ENCODE peak calls at places on chromosomes 3 and 15, in nine cellular contexts. One of them, this sample, is unnamed. For H3K4me1 and H3K36me3, the result is how much of the 10 kb centered on the place peaks cover.

GRCh38 chr3:14646589-14647413 is 4.8 kb upstream of the CCDC174 start:
- DNase-seq in Peyer's patch: no peak
- DNase-seq in psoas muscle: no peak
- DNase-seq in tibial artery: no peak
- DNase-seq in sigmoid colon: no peak
- DNase-seq in heart left ventricle: no peak
- DNase-seq in CD8-positive, alpha-beta memory T cell: no peak
- DNase-seq in mesendoderm: peak
- DNase-seq in heart right ventricle: no peak
- DNase-seq in this sample: no peak

GRCh38 chr3:196991581-196992460 is 23.2 kb upstream of the PIGZ start:
- DNase-seq in Peyer's patch: peak
- DNase-seq in psoas muscle: no peak
- DNase-seq in tibial artery: no peak
- DNase-seq in sigmoid colon: peak
- DNase-seq in heart left ventricle: no peak
- DNase-seq in CD8-positive, alpha-beta memory T cell: no peak
- DNase-seq in mesendoderm: no peak
- DNase-seq in heart right ventricle: no peak
- DNase-seq in this sample: no peak

GRCh38 chr15:59303641-59304433 is 68.8 kb downstream of the MYO1E start:
- DNase-seq in Peyer's patch: no peak
- DNase-seq in psoas muscle: no peak
- DNase-seq in tibial artery: no peak
- DNase-seq in sigmoid colon: no peak
- DNase-seq in heart left ventricle: no peak
- DNase-seq in CD8-positive, alpha-beta memory T cell: no peak
- DNase-seq in mesendoderm: no peak
- DNase-seq in heart right ventricle: no peak
- DNase-seq in this sample: no peak

GRCh38 chr15:91228391-91228790 is 128.3 kb downstream of the SV2B start:
- DNase-seq in Peyer's patch: no peak
- DNase-seq in psoas muscle: no peak
- DNase-seq in tibial artery: no peak
- DNase-seq in sigmoid colon: no peak
- DNase-seq in heart left ventricle: no peak
- DNase-seq in CD8-positive, alpha-beta memory T cell: no peak
- DNase-seq in mesendoderm: no peak
- DNase-seq in heart right ventricle: no peak
- DNase-seq in this sample: no peak

GRCh38 chr3:127693336-127693843 is 20.6 kb downstream of the ABTB1 start:
- DNase-seq in Peyer's patch: no peak
- DNase-seq in psoas muscle: peak
- DNase-seq in tibial artery: no peak
- DNase-seq in sigmoid colon: no peak
- DNase-seq in heart left ventricle: no peak
- DNase-seq in CD8-positive, alpha-beta memory T cell: no peak
- DNase-seq in mesendoderm: no peak
- DNase-seq in heart right ventricle: no peak
- DNase-seq in this sample: no peak

GRCh38 chr3:169945313-169945712 is 21.3 kb upstream of the SEC62 start:
- DNase-seq in Peyer's patch: no peak
- DNase-seq in psoas muscle: no peak
- DNase-seq in tibial artery: peak
- DNase-seq in sigmoid colon: no peak
- DNase-seq in heart left ventricle: no peak
- DNase-seq in CD8-positive, alpha-beta memory T cell: peak
- DNase-seq in mesendoderm: no peak
- DNase-seq in heart right ventricle: no peak
- DNase-seq in this sample: no peak

GRCh38 chr3:4614070-4614469 is 120.9 kb downstream of the ITPR1 start:
- DNase-seq in Peyer's patch: no peak
- DNase-seq in psoas muscle: no peak
- DNase-seq in tibial artery: no peak
- DNase-seq in sigmoid colon: no peak
- DNase-seq in heart left ventricle: no peak
- DNase-seq in CD8-positive, alpha-beta memory T cell: no peak
- DNase-seq in mesendoderm: no peak
- DNase-seq in heart right ventricle: no peak
- DNase-seq in this sample: no peak

GRCh38 chr3:168096210-168096795 is 579 bp upstream of the GOLIM4 start:
- DNase-seq in Peyer's patch: no peak
- DNase-seq in psoas muscle: peak
- DNase-seq in tibial artery: no peak
- DNase-seq in sigmoid colon: no peak
- DNase-seq in heart left ventricle: peak
- DNase-seq in CD8-positive, alpha-beta memory T cell: no peak
- DNase-seq in mesendoderm: peak
- DNase-seq in heart right ventricle: no peak
- DNase-seq in this sample: no peak

GRCh38 chr3:16484216-16484615 is 29.3 kb downstream of the RFTN1 start:
- DNase-seq in Peyer's patch: no peak
- DNase-seq in psoas muscle: no peak
- DNase-seq in tibial artery: no peak
- DNase-seq in sigmoid colon: peak
- DNase-seq in heart left ventricle: no peak
- DNase-seq in CD8-positive, alpha-beta memory T cell: no peak
- DNase-seq in mesendoderm: no peak
- DNase-seq in heart right ventricle: no peak
- DNase-seq in this sample: no peak

GRCh38 chr15:74202461-74203401 is at the start of gene STRA6:
- DNase-seq in Peyer's patch: no peak
- DNase-seq in psoas muscle: no peak
- DNase-seq in tibial artery: no peak
- DNase-seq in sigmoid colon: no peak
- DNase-seq in heart left ventricle: no peak
- DNase-seq in CD8-positive, alpha-beta memory T cell: no peak
- DNase-seq in mesendoderm: peak
- DNase-seq in heart right ventricle: no peak
- DNase-seq in this sample: no peak

GRCh38 chr3:149808209-149808829 is 4.7 kb upstream of the RNF13 start:
- DNase-seq in Peyer's patch: peak
- DNase-seq in psoas muscle: peak
- DNase-seq in tibial artery: peak
- DNase-seq in sigmoid colon: peak
- DNase-seq in heart left ventricle: peak
- DNase-seq in CD8-positive, alpha-beta memory T cell: peak
- DNase-seq in mesendoderm: peak
- DNase-seq in heart right ventricle: peak
- DNase-seq in this sample: peak

GRCh38 chr15:81297147-81297572 is 26.8 kb downstream of the STARD5 start:
- DNase-seq in Peyer's patch: no peak
- DNase-seq in psoas muscle: no peak
- DNase-seq in tibial artery: no peak
- DNase-seq in sigmoid colon: no peak
- DNase-seq in heart left ventricle: no peak
- DNase-seq in CD8-positive, alpha-beta memory T cell: no peak
- DNase-seq in mesendoderm: no peak
- DNase-seq in heart right ventricle: no peak
- DNase-seq in this sample: no peak

GRCh38 chr3:113698891-113699465 is 2.5 kb upstream of the USF3 start:
- DNase-seq in Peyer's patch: peak
- DNase-seq in psoas muscle: no peak
- DNase-seq in tibial artery: no peak
- DNase-seq in sigmoid colon: no peak
- DNase-seq in heart left ventricle: no peak
- DNase-seq in CD8-positive, alpha-beta memory T cell: peak
- DNase-seq in mesendoderm: peak
- DNase-seq in heart right ventricle: peak
- DNase-seq in this sample: peak

GRCh38 chr3:30456263-30456662 is 150.1 kb upstream of the TGFBR2 start:
- DNase-seq in Peyer's patch: no peak
- DNase-seq in psoas muscle: no peak
- DNase-seq in tibial artery: no peak
- DNase-seq in sigmoid colon: no peak
- DNase-seq in heart left ventricle: no peak
- DNase-seq in CD8-positive, alpha-beta memory T cell: peak
- DNase-seq in mesendoderm: no peak
- DNase-seq in heart right ventricle: no peak
- DNase-seq in this sample: no peak

GRCh38 chr3:184719709-184720108 is 7.8 kb upstream of the MAGEF1 start:
- DNase-seq in Peyer's patch: no peak
- DNase-seq in psoas muscle: no peak
- DNase-seq in tibial artery: no peak
- DNase-seq in sigmoid colon: no peak
- DNase-seq in heart left ventricle: no peak
- DNase-seq in CD8-positive, alpha-beta memory T cell: no peak
- DNase-seq in mesendoderm: no peak
- DNase-seq in heart right ventricle: no peak
- DNase-seq in this sample: no peak

GRCh38 chr3:184717608-184717995 is 5.7 kb upstream of the MAGEF1 start:
- DNase-seq in Peyer's patch: no peak
- DNase-seq in psoas muscle: no peak
- DNase-seq in tibial artery: no peak
- DNase-seq in sigmoid colon: no peak
- DNase-seq in heart left ventricle: no peak
- DNase-seq in CD8-positive, alpha-beta memory T cell: no peak
- DNase-seq in mesendoderm: no peak
- DNase-seq in heart right ventricle: no peak
- DNase-seq in this sample: no peak

GRCh38 chr3:184716652-184717607 is 5.1 kb upstream of the MAGEF1 start:
- DNase-seq in Peyer's patch: no peak
- DNase-seq in psoas muscle: no peak
- DNase-seq in tibial artery: peak
- DNase-seq in sigmoid colon: no peak
- DNase-seq in heart left ventricle: no peak
- DNase-seq in CD8-positive, alpha-beta memory T cell: no peak
- DNase-seq in mesendoderm: peak
- DNase-seq in heart right ventricle: no peak
- DNase-seq in this sample: no peak

GRCh38 chr3:184715943-184716651 is 4.2 kb upstream of the MAGEF1 start:
- DNase-seq in Peyer's patch: no peak
- DNase-seq in psoas muscle: no peak
- DNase-seq in tibial artery: no peak
- DNase-seq in sigmoid colon: no peak
- DNase-seq in heart left ventricle: no peak
- DNase-seq in CD8-positive, alpha-beta memory T cell: no peak
- DNase-seq in mesendoderm: no peak
- DNase-seq in heart right ventricle: no peak
- DNase-seq in this sample: no peak

GRCh38 chr3:184718431-184718830 is 6.6 kb upstream of the MAGEF1 start:
- DNase-seq in Peyer's patch: no peak
- DNase-seq in psoas muscle: no peak
- DNase-seq in tibial artery: no peak
- DNase-seq in sigmoid colon: no peak
- DNase-seq in heart left ventricle: no peak
- DNase-seq in CD8-positive, alpha-beta memory T cell: no peak
- DNase-seq in mesendoderm: peak
- DNase-seq in heart right ventricle: no peak
- DNase-seq in this sample: no peak
- H3K27ac ChIP-seq in Peyer's patch: no peak
- H3K27ac ChIP-seq in psoas muscle: no peak
- H3K27ac ChIP-seq in tibial artery: no peak
- H3K27ac ChIP-seq in sigmoid colon: no peak
- H3K27ac ChIP-seq in heart left ventricle: no peak
- H3K27ac ChIP-seq in CD8-positive, alpha-beta memory T cell: no peak
- H3K27ac ChIP-seq in mesendoderm: no peak
- H3K27ac ChIP-seq in heart right ventricle: no peak
- H3K27ac ChIP-seq in this sample: no peak

GRCh38 chr3:115401891-115402501 is 221.3 kb upstream of the GAP43 start:
- DNase-seq in Peyer's patch: no peak
- DNase-seq in psoas muscle: no peak
- DNase-seq in tibial artery: no peak
- DNase-seq in sigmoid colon: no peak
- DNase-seq in heart left ventricle: no peak
- DNase-seq in CD8-positive, alpha-beta memory T cell: no peak
- DNase-seq in mesendoderm: no peak
- DNase-seq in heart right ventricle: no peak
- DNase-seq in this sample: no peak

GRCh38 chr3:115402651-115403050 is 220.7 kb upstream of the GAP43 start:
- DNase-seq in Peyer's patch: no peak
- DNase-seq in psoas muscle: no peak
- DNase-seq in tibial artery: no peak
- DNase-seq in sigmoid colon: no peak
- DNase-seq in heart left ventricle: no peak
- DNase-seq in CD8-positive, alpha-beta memory T cell: no peak
- DNase-seq in mesendoderm: no peak
- DNase-seq in heart right ventricle: no peak
- DNase-seq in this sample: no peak

GRCh38 chr3:115403791-115404190 is 219.5 kb upstream of the GAP43 start:
- DNase-seq in Peyer's patch: no peak
- DNase-seq in psoas muscle: no peak
- DNase-seq in tibial artery: no peak
- DNase-seq in sigmoid colon: no peak
- DNase-seq in heart left ventricle: no peak
- DNase-seq in CD8-positive, alpha-beta memory T cell: no peak
- DNase-seq in mesendoderm: peak
- DNase-seq in heart right ventricle: no peak
- DNase-seq in this sample: no peak

GRCh38 chr3:115399751-115400150 is 223.6 kb upstream of the GAP43 start:
- DNase-seq in Peyer's patch: no peak
- DNase-seq in psoas muscle: no peak
- DNase-seq in tibial artery: no peak
- DNase-seq in sigmoid colon: no peak
- DNase-seq in heart left ventricle: no peak
- DNase-seq in CD8-positive, alpha-beta memory T cell: no peak
- DNase-seq in mesendoderm: peak
- DNase-seq in heart right ventricle: no peak
- DNase-seq in this sample: no peak

GRCh38 chr3:115401298-115401697 is 222.0 kb upstream of the GAP43 start:
- DNase-seq in Peyer's patch: no peak
- DNase-seq in psoas muscle: no peak
- DNase-seq in tibial artery: no peak
- DNase-seq in sigmoid colon: no peak
- DNase-seq in heart left ventricle: no peak
- DNase-seq in CD8-positive, alpha-beta memory T cell: no peak
- DNase-seq in mesendoderm: peak
- DNase-seq in heart right ventricle: no peak
- DNase-seq in this sample: no peak
- H3K4me1 ChIP-seq in Peyer's patch: under half
- H3K4me1 ChIP-seq in psoas muscle: under half
- H3K4me1 ChIP-seq in tibial artery: under half
- H3K4me1 ChIP-seq in sigmoid colon: under half
- H3K4me1 ChIP-seq in heart left ventricle: under half
- H3K4me1 ChIP-seq in CD8-positive, alpha-beta memory T cell: under half
- H3K4me1 ChIP-seq in mesendoderm: under half
- H3K4me1 ChIP-seq in heart right ventricle: under half
- H3K4me1 ChIP-seq in this sample: under half

GRCh38 chr3:183038764-183039163 is 58.4 kb upstream of the DCUN1D1 start:
- DNase-seq in Peyer's patch: no peak
- DNase-seq in psoas muscle: no peak
- DNase-seq in tibial artery: no peak
- DNase-seq in sigmoid colon: no peak
- DNase-seq in heart left ventricle: no peak
- DNase-seq in CD8-positive, alpha-beta memory T cell: no peak
- DNase-seq in mesendoderm: no peak
- DNase-seq in heart right ventricle: no peak
- DNase-seq in this sample: no peak
- H3K36me3 ChIP-seq in Peyer's patch: half or more
- H3K36me3 ChIP-seq in psoas muscle: under half
- H3K36me3 ChIP-seq in tibial artery: under half
- H3K36me3 ChIP-seq in sigmoid colon: under half
- H3K36me3 ChIP-seq in heart left ventricle: half or more
- H3K36me3 ChIP-seq in CD8-positive, alpha-beta memory T cell: under half
- H3K36me3 ChIP-seq in mesendoderm: under half
- H3K36me3 ChIP-seq in heart right ventricle: under half
- H3K36me3 ChIP-seq in this sample: under half

DNA sequence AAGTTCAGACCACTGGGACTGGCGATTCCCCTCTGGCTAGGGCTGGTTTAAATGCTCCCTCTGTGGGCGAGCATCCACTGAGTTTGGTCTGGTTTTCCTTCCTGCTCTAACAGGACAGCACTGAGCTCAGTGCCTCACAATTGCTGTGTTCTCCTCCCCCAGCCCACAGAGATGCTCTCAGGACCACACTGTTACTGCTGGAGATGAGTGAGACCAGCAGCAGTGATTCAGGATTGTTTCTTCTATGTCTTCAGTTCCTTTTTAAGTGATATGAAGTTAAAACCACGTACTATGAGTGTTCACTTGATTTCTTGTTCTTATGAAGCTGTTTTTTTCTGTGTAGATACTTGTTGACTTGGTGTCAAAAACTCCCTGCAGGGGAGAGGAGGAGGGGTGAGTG is 180.4 kb upstream of the COL8A1 start:
- DNase-seq in Peyer's patch: no peak
- DNase-seq in psoas muscle: no peak
- DNase-seq in tibial artery: no peak
- DNase-seq in sigmoid colon: no peak
- DNase-seq in heart left ventricle: no peak
- DNase-seq in CD8-positive, alpha-beta memory T cell: no peak
- DNase-seq in mesendoderm: no peak
- DNase-seq in heart right ventricle: no peak
- DNase-seq in this sample: no peak
- H3K27ac ChIP-seq in Peyer's patch: no peak
- H3K27ac ChIP-seq in psoas muscle: no peak
- H3K27ac ChIP-seq in tibial artery: no peak
- H3K27ac ChIP-seq in sigmoid colon: no peak
- H3K27ac ChIP-seq in heart left ventricle: no peak
- H3K27ac ChIP-seq in CD8-positive, alpha-beta memory T cell: no peak
- H3K27ac ChIP-seq in mesendoderm: no peak
- H3K27ac ChIP-seq in heart right ventricle: no peak
- H3K27ac ChIP-seq in this sample: no peak